ENCODE peak calls at places on chromosomes 2 and 18, in five cellular contexts. I is CD8-positive, alpha-beta memory T cell; X is KG1; K is astrocyte; G is IMR-90. E is an unnamed sample.

GRCh38 chr2:55581435-55581834 is 36.0 kb downstream of the PPP4R3B start:
- DNase-seq in I (no peak), X (no peak), K (no peak), G (no peak), E (no peak)

GRCh38 chr2:144364988-144365738 is 154.8 kb downstream of the ZEB2 start:
- DNase-seq in X (no peak), G (peak; percentile 72), I (no peak), K (peak; percentile 87), E (peak; percentile 37)

GRCh38 chr2:178163395-178163794 is 30.9 kb upstream of the OSBPL6 start:
- DNase-seq in K (no peak), G (peak; percentile 9), I (no peak), X (no peak), E (no peak)

GRCh38 chr2:75462714-75463113 is 98.0 kb downstream of the EVA1A start:
- DNase-seq in G (no peak), K (no peak), X (no peak), I (no peak), E (no peak)

GRCh38 chr2:206665251-206665650 is 23.0 kb downstream of the FAM237A start:
- DNase-seq in X (no peak), K (no peak), G (no peak), I (no peak), E (no peak)

GRCh38 chr2:3114406-3115185 is 263.0 kb downstream of the EIPR1 start:
- DNase-seq in I (no peak), K (no peak), G (no peak), X (no peak), E (no peak)

GRCh38 chr2:117359266-117359970 is 455.1 kb upstream of the DDX18 start:
- DNase-seq in X (no peak), I (no peak), K (no peak), G (no peak), E (no peak)

GRCh38 chr2:74242354-74243071 is 44.1 kb downstream of the MTHFD2 start:
- DNase-seq in X (no peak), I (no peak), G (no peak), K (no peak), E (no peak)

GRCh38 chr2:8376603-8377423 is 305.0 kb upstream of the ID2 start:
- DNase-seq in I (no peak), G (no peak), K (peak; percentile 10), X (no peak), E (no peak)

GRCh38 chr2:230905448-230906430 is 19.3 kb downstream of the GPR55 start:
- DNase-seq in I (peak; percentile 83), X (no peak), K (no peak), G (peak; percentile 44), E (no peak)

GRCh38 chr2:144111443-144111842 is 408.5 kb downstream of the ZEB2 start:
- DNase-seq in X (no peak), G (peak; percentile 90), I (no peak), K (peak; percentile 93), E (peak; percentile 66)

GRCh38 chr2:231680992-231681852 is 27.1 kb upstream of the PTMA start:
- DNase-seq in X (no peak), G (peak; percentile 82), K (peak; percentile 68), I (no peak), E (peak; percentile 81)

GRCh38 chr2:73862987-73863386 is 29.8 kb upstream of the ACTG2 start:
- DNase-seq in K (no peak), G (no peak), X (no peak), I (no peak), E (no peak)

GRCh38 chr2:151379191-151379590 is 21.8 kb downstream of the TNFAIP6 start:
- DNase-seq in I (peak; percentile 13), X (no peak), G (peak; percentile 47), K (no peak), E (peak; percentile 77)

GRCh38 chr2:238170386-238171071 is 11.8 kb downstream of the ERFE start:
- DNase-seq in G (no peak), I (no peak), X (no peak), K (no peak), E (no peak)

GRCh38 chr2:95350320-95351079 is 52.0 kb upstream of the FAHD2A start:
- DNase-seq in G (no peak), I (no peak), K (no peak), X (no peak), E (no peak)

GRCh38 chr2:128466377-128467175 is 147.9 kb upstream of the HS6ST1 start:
- DNase-seq in G (no peak), I (no peak), K (no peak), X (no peak), E (no peak)

GRCh38 chr18:2846638-2847340 is at the start of gene EMILIN2:
- DNase-seq in X (no peak), K (peak; percentile 32), I (peak; percentile 31), G (peak; percentile 14), E (peak; percentile 38)

GRCh38 chr2:5007596-5007995 is 684.6 kb upstream of the SOX11 start:
- DNase-seq in I (no peak), X (no peak), K (no peak), G (no peak), E (no peak)

GRCh38 chr2:608711-609110 is 68.5 kb downstream of the TMEM18 start:
- DNase-seq in G (no peak), I (no peak), X (no peak), K (no peak), E (no peak)

GRCh38 chr18:48192542-48192941 is 216.6 kb downstream of the ZBTB7C start:
- DNase-seq in X (no peak), K (no peak), I (no peak), G (no peak), E (no peak)

GRCh38 chr18:56748698-56749268 is 97.6 kb downstream of the WDR7 start:
- DNase-seq in G (peak; percentile 57), K (peak; percentile 11), X (peak; percentile 21), I (no peak), E (peak; percentile 73)

GRCh38 chr2:86764661-86765307 is 25.9 kb downstream of the CD8A start:
- DNase-seq in I (peak; percentile 71), X (peak; percentile 4), K (peak; percentile 21), G (peak; percentile 49), E (peak; percentile 65)

GRCh38 chr2:203740741-203741363 is 34.4 kb downstream of the CD28 start:
- DNase-seq in K (peak; percentile 73), G (peak; percentile 51), I (peak; percentile 85), X (no peak), E (peak; percentile 31)

GRCh38 chr2:66059332-66059731 is 375.6 kb upstream of the MEIS1 start:
- DNase-seq in K (no peak), I (no peak), X (no peak), G (no peak), E (no peak)

GRCh38 chr2:120551540-120551939 is 184.1 kb upstream of the GLI2 start:
- DNase-seq in I (no peak), K (no peak), X (no peak), G (peak; percentile 32), E (peak; percentile 24)

GRCh38 chr2:25078171-25079049 is 36.5 kb downstream of the EFR3B start:
- DNase-seq in I (no peak), K (peak; percentile 91), X (no peak), G (peak; percentile 91), E (peak; percentile 50)

GRCh38 chr18:9814431-9814830 is 71.3 kb upstream of the TXNDC2 start:
- DNase-seq in X (no peak), I (no peak), G (peak; percentile 95), K (peak; percentile 94), E (peak; percentile 78)

GRCh38 chr18:6509417-6510198 is 94.9 kb upstream of the L3MBTL4 start:
- DNase-seq in I (no peak), G (no peak), X (no peak), K (no peak), E (no peak)

GRCh38 chr2:64952113-64952895 is 36.9 kb upstream of the SLC1A4 start:
- DNase-seq in X (no peak), I (no peak), K (no peak), G (peak; percentile 10), E (no peak)

GRCh38 chr2:127410871-127411396 is 7.3 kb upstream of the PROC start:
- DNase-seq in K (peak; percentile 49), X (no peak), I (no peak), G (peak; percentile 56), E (peak; percentile 69)

GRCh38 chr2:11281221-11281620 is 63.2 kb downstream of the ROCK2 start:
- DNase-seq in X (no peak), G (no peak), K (no peak), I (no peak), E (no peak)

GRCh38 chr2:37615808-37616673 is 55.4 kb downstream of the CDC42EP3 start:
- DNase-seq in X (no peak), G (no peak), K (no peak), I (peak; percentile 67), E (no peak)

GRCh38 chr18:35085450-35086032 is 44.3 kb downstream of the MAPRE2 start:
- DNase-seq in K (no peak), X (no peak), I (no peak), G (no peak), E (no peak)

GRCh38 chr18:58511306-58511705 is 117.6 kb downstream of the ALPK2 start:
- DNase-seq in K (no peak), I (no peak), X (no peak), G (no peak), E (no peak)

GRCh38 chr2:240024766-240025165 is 376 bp downstream of the NDUFA10 start:
- DNase-seq in G (no peak), X (no peak), K (no peak), I (no peak), E (no peak)

GRCh38 chr2:71610671-71611070 is 157.3 kb downstream of the DYSF start:
- DNase-seq in X (no peak), G (no peak), K (no peak), I (no peak), E (no peak)

E was measured in fibroblast of pulmonary artery.